ENCODE peak calls at places on chromosomes 12 and 14, in seven cellular contexts. One of them, this sample, is unnamed.

GRCh38 chr12:7411343-7411742 is 32.6 kb downstream of the CD163L1 start:
- DNase-seq in astrocyte of the spinal cord: no peak
- DNase-seq in EH: no peak
- DNase-seq in left ventricle myocardium superior: no peak
- DNase-seq in HT-29: no peak
- DNase-seq in brain microvascular endothelial cell: no peak
- DNase-seq in adipocyte: no peak
- DNase-seq in this sample: no peak

GRCh38 chr12:5965950-5966383 is 20.9 kb upstream of the ANO2 start:
- DNase-seq in EH: peak
- DNase-seq in adipocyte: peak
- DNase-seq in left ventricle myocardium superior: peak
- DNase-seq in astrocyte of the spinal cord: peak
- DNase-seq in brain microvascular endothelial cell: peak
- DNase-seq in HT-29: peak
- DNase-seq in this sample: peak

GRCh38 chr12:84874125-84874824 is 38.3 kb downstream of the SLC6A15 start:
- DNase-seq in brain microvascular endothelial cell: peak
- DNase-seq in astrocyte of the spinal cord: peak
- DNase-seq in adipocyte: peak
- DNase-seq in left ventricle myocardium superior: no peak
- DNase-seq in EH: peak
- DNase-seq in HT-29: peak
- DNase-seq in this sample: peak

GRCh38 chr12:81350309-81350708 is 272.4 kb downstream of the ACSS3 start:
- DNase-seq in EH: no peak
- DNase-seq in astrocyte of the spinal cord: no peak
- DNase-seq in brain microvascular endothelial cell: no peak
- DNase-seq in HT-29: no peak
- DNase-seq in left ventricle myocardium superior: no peak
- DNase-seq in adipocyte: no peak
- DNase-seq in this sample: no peak

GRCh38 chr12:51076235-51076930 is 7.0 kb downstream of the CSRNP2 start:
- DNase-seq in HT-29: no peak
- DNase-seq in adipocyte: no peak
- DNase-seq in astrocyte of the spinal cord: no peak
- DNase-seq in left ventricle myocardium superior: no peak
- DNase-seq in brain microvascular endothelial cell: no peak
- DNase-seq in EH: no peak
- DNase-seq in this sample: no peak

GRCh38 chr14:23443411-23443812 is 8.0 kb upstream of the MYH7 start:
- DNase-seq in left ventricle myocardium superior: peak
- DNase-seq in EH: no peak
- DNase-seq in astrocyte of the spinal cord: no peak
- DNase-seq in brain microvascular endothelial cell: no peak
- DNase-seq in adipocyte: no peak
- DNase-seq in HT-29: no peak
- DNase-seq in this sample: no peak

GRCh38 chr12:32918890-32919791 is 22.6 kb upstream of the PKP2 start:
- DNase-seq in astrocyte of the spinal cord: peak
- DNase-seq in HT-29: peak
- DNase-seq in EH: peak
- DNase-seq in brain microvascular endothelial cell: peak
- DNase-seq in left ventricle myocardium superior: no peak
- DNase-seq in adipocyte: peak
- DNase-seq in this sample: peak

GRCh38 chr12:14249368-14249767 is 116.1 kb upstream of the ATF7IP start:
- DNase-seq in HT-29: peak
- DNase-seq in left ventricle myocardium superior: no peak
- DNase-seq in astrocyte of the spinal cord: no peak
- DNase-seq in adipocyte: no peak
- DNase-seq in brain microvascular endothelial cell: no peak
- DNase-seq in EH: no peak
- DNase-seq in this sample: peak

GRCh38 chr14:89085154-89086059 is 261.0 kb downstream of the TTC8 start:
- DNase-seq in HT-29: no peak
- DNase-seq in left ventricle myocardium superior: peak
- DNase-seq in adipocyte: peak
- DNase-seq in brain microvascular endothelial cell: no peak
- DNase-seq in EH: peak
- DNase-seq in astrocyte of the spinal cord: no peak
- DNase-seq in this sample: no peak

GRCh38 chr12:52310622-52311281 is 10.4 kb downstream of the KRT83 start:
- DNase-seq in brain microvascular endothelial cell: peak
- DNase-seq in left ventricle myocardium superior: no peak
- DNase-seq in EH: peak
- DNase-seq in HT-29: no peak
- DNase-seq in astrocyte of the spinal cord: no peak
- DNase-seq in adipocyte: no peak
- DNase-seq in this sample: no peak

GRCh38 chr14:104213301-104214034 is 75.1 kb downstream of the KIF26A start:
- DNase-seq in left ventricle myocardium superior: peak
- DNase-seq in astrocyte of the spinal cord: no peak
- DNase-seq in brain microvascular endothelial cell: no peak
- DNase-seq in HT-29: no peak
- DNase-seq in EH: no peak
- DNase-seq in adipocyte: no peak
- DNase-seq in this sample: no peak

GRCh38 chr12:54005853-54006699 is 2.7 kb upstream of the HOXC8 start:
- DNase-seq in adipocyte: peak
- DNase-seq in astrocyte of the spinal cord: peak
- DNase-seq in HT-29: peak
- DNase-seq in EH: peak
- DNase-seq in brain microvascular endothelial cell: peak
- DNase-seq in left ventricle myocardium superior: peak
- DNase-seq in this sample: peak

GRCh38 chr12:76915381-76916169 is 36.8 kb upstream of the CSRP2 start:
- DNase-seq in HT-29: no peak
- DNase-seq in left ventricle myocardium superior: no peak
- DNase-seq in adipocyte: peak
- DNase-seq in EH: peak
- DNase-seq in brain microvascular endothelial cell: no peak
- DNase-seq in astrocyte of the spinal cord: no peak
- DNase-seq in this sample: no peak

GRCh38 chr12:119964123-119964522 is 24.9 kb upstream of the BICDL1 start:
- DNase-seq in astrocyte of the spinal cord: no peak
- DNase-seq in adipocyte: no peak
- DNase-seq in EH: no peak
- DNase-seq in brain microvascular endothelial cell: no peak
- DNase-seq in HT-29: no peak
- DNase-seq in left ventricle myocardium superior: no peak
- DNase-seq in this sample: no peak

GRCh38 chr12:2891240-2892053 is 756 bp downstream of the TULP3 start:
- DNase-seq in brain microvascular endothelial cell: peak
- DNase-seq in left ventricle myocardium superior: peak
- DNase-seq in adipocyte: peak
- DNase-seq in EH: peak
- DNase-seq in astrocyte of the spinal cord: peak
- DNase-seq in HT-29: peak
- DNase-seq in this sample: peak

GRCh38 chr14:36522347-36522971 is 2.4 kb upstream of the NKX2-1 start:
- DNase-seq in left ventricle myocardium superior: no peak
- DNase-seq in HT-29: no peak
- DNase-seq in astrocyte of the spinal cord: no peak
- DNase-seq in brain microvascular endothelial cell: no peak
- DNase-seq in EH: no peak
- DNase-seq in adipocyte: no peak
- DNase-seq in this sample: no peak

GRCh38 chr14:104389326-104390220 is 190.0 kb upstream of the C14orf180 start:
- DNase-seq in HT-29: no peak
- DNase-seq in adipocyte: no peak
- DNase-seq in EH: no peak
- DNase-seq in left ventricle myocardium superior: no peak
- DNase-seq in astrocyte of the spinal cord: no peak
- DNase-seq in brain microvascular endothelial cell: no peak
- DNase-seq in this sample: no peak

This sample was measured in A172.